ENCODE peak calls at places on chromosomes 12 and 14, in four cellular contexts. R, I, A and F are unnamed samples.

GRCh38 chr14:104557086-104557485 is 22.5 kb upstream of the C14orf180 start:
- DNase-seq in R (no peak), I (no peak), A (no peak), F (no peak)

GRCh38 chr14:87260460-87260859 is 732.5 kb downstream of the GALC start:
- DNase-seq in R (no peak), I (no peak), A (no peak), F (no peak)

GRCh38 chr14:67636361-67636919 is 16.7 kb downstream of the ARG2 start:
- DNase-seq in R (peak; percentile 69), I (peak; percentile 19), A (peak; percentile 8), F (no peak)

GRCh38 chr14:91968280-91968679 is 20.8 kb upstream of the FBLN5 start:
- DNase-seq in R (no peak), I (no peak), A (no peak), F (no peak)

GRCh38 chr12:121132601-121133481 is at the start of gene P2RX7:
- DNase-seq in R (peak; percentile 45), I (peak; percentile 52), A (peak; percentile 77), F (peak; percentile 72)

GRCh38 chr12:2376855-2377657 is 324.3 kb downstream of the CACNA1C start:
- DNase-seq in R (no peak), I (no peak), A (no peak), F (no peak)

GRCh38 chr12:25382311-25383106 is 131.8 kb upstream of the KRAS start:
- DNase-seq in R (no peak), I (no peak), A (no peak), F (no peak)

GRCh38 chr14:68084256-68084655 is 264.7 kb downstream of the RAD51B start:
- DNase-seq in R (no peak), I (peak; percentile 45), A (peak; percentile 29), F (no peak)

GRCh38 chr14:103828315-103828967 is 18.9 kb downstream of the PPP1R13B start:
- DNase-seq in R (no peak), I (peak; percentile 23), A (peak; percentile 74), F (no peak)

GRCh38 chr14:101380940-101381339 is 180.4 kb upstream of the DIO3 start:
- DNase-seq in R (no peak), I (no peak), A (no peak), F (no peak)

GRCh38 chr12:9615420-9616135 is 7.9 kb upstream of the KLRB1 start:
- DNase-seq in R (no peak), I (no peak), A (no peak), F (no peak)

GRCh38 chr12:64796205-64796845 is 28.1 kb upstream of the TBC1D30 start:
- DNase-seq in R (peak; percentile 73), I (peak; percentile 92), A (peak; percentile 93), F (peak; percentile 70)

GRCh38 chr12:68560823-68561422 is 49.8 kb upstream of the RAP1B start:
- DNase-seq in R (no peak), I (peak; percentile 27), A (no peak), F (no peak)

GRCh38 chr12:102950950-102951490 is 6.5 kb upstream of the ASCL1 start:
- DNase-seq in R (no peak), I (no peak), A (no peak), F (no peak)

GRCh38 chr12:7376196-7376595 is 67.8 kb downstream of the CD163L1 start:
- DNase-seq in R (no peak), I (peak; percentile 72), A (peak; percentile 40), F (no peak)

GRCh38 chr14:61183486-61183885 is 97.7 kb downstream of the TMEM30B start:
- DNase-seq in R (no peak), I (no peak), A (peak; percentile 94), F (no peak)

GRCh38 chr14:105196228-105196960 is 15.3 kb upstream of the NUDT14 start:
- DNase-seq in R (peak; percentile 36), I (no peak), A (peak; percentile 68), F (no peak)

GRCh38 chr12:85835810-85836715 is at the start of gene RASSF9:
- DNase-seq in R (no peak), I (peak; percentile 43), A (peak; percentile 84), F (no peak)

GRCh38 chr12:4379410-4379809 is at the start of gene FGF23:
- DNase-seq in R (peak; percentile 35), I (peak; percentile 41), A (peak; percentile 30), F (no peak)

GRCh38 chr14:90756755-90757345 is 59.4 kb downstream of the TTC7B start:
- DNase-seq in R (no peak), I (no peak), A (no peak), F (no peak)

GRCh38 chr12:47361389-47362031 is 281.8 kb upstream of the AMIGO2 start:
- DNase-seq in R (peak; percentile 72), I (no peak), A (no peak), F (peak; percentile 53)

GRCh38 chr12:16520328-16520727 is 85.6 kb downstream of the LMO3 start:
- DNase-seq in R (no peak), I (peak; percentile 30), A (no peak), F (no peak)

GRCh38 chr12:25904442-25904841 is 54.0 kb upstream of the RASSF8 start:
- DNase-seq in R (no peak), I (peak; percentile 39), A (no peak), F (no peak)

GRCh38 chr14:59688224-59689170 is 111.9 kb upstream of the CCDC175 start:
- DNase-seq in R (peak; percentile 14), I (peak; percentile 53), A (peak; percentile 44), F (peak; percentile 2)

GRCh38 chr14:75409425-75410205 is 18.2 kb upstream of the JDP2 start:
- DNase-seq in R (no peak), I (no peak), A (no peak), F (no peak)

GRCh38 chr12:40828593-40828990 is 136.4 kb downstream of the CNTN1 start:
- DNase-seq in R (no peak), I (no peak), A (no peak), F (no peak)

GRCh38 chr14:30988509-30988908 is 36.9 kb upstream of the AP4S1 start:
- DNase-seq in R (no peak), I (peak; percentile 61), A (peak; percentile 13), F (no peak)

GRCh38 chr12:12564911-12565310 is 2.2 kb upstream of the DUSP16 start:
- DNase-seq in R (no peak), I (no peak), A (no peak), F (no peak)

GRCh38 chr14:80518173-80518572 is 306.9 kb upstream of the DIO2 start:
- DNase-seq in R (no peak), I (no peak), A (no peak), F (no peak)

GRCh38 chr14:34300330-34300729 is 161.7 kb downstream of the SPTSSA start:
- DNase-seq in R (no peak), I (no peak), A (no peak), F (no peak)

GRCh38 chr12:81992461-81992860 is 233.3 kb upstream of the PPFIA2 start:
- DNase-seq in R (no peak), I (no peak), A (peak; percentile 1), F (no peak)

GRCh38 chr12:107511292-107511691 is 174.3 kb upstream of the PWP1 start:
- DNase-seq in R (no peak), I (peak; percentile 38), A (no peak), F (no peak)

GRCh38 chr14:102096569-102097188 is 9.8 kb upstream of the HSP90AA1 start:
- DNase-seq in R (peak; percentile 67), I (peak; percentile 74), A (peak; percentile 79), F (no peak)

GRCh38 chr12:47777741-47778558 is 4.9 kb downstream of the SLC48A1 start:
- DNase-seq in R (peak; percentile 75), I (no peak), A (no peak), F (no peak)

GRCh38 chr14:57209561-57209960 is 59.1 kb downstream of the EXOC5 start:
- DNase-seq in R (no peak), I (peak; percentile 73), A (no peak), F (no peak)

GRCh38 chr12:122064780-122065588 is 13.6 kb upstream of the MLXIP start:
- DNase-seq in R (peak; percentile 83), I (peak; percentile 86), A (peak; percentile 69), F (no peak)

GRCh38 chr14:69587389-69587788 is 12.7 kb upstream of the CCDC177 start:
- DNase-seq in R (no peak), I (no peak), A (no peak), F (no peak)

GRCh38 chr14:69595336-69595735 is 16.1 kb upstream of the SUSD6 start:
- DNase-seq in R (no peak), I (no peak), A (no peak), F (no peak)

DNA sequence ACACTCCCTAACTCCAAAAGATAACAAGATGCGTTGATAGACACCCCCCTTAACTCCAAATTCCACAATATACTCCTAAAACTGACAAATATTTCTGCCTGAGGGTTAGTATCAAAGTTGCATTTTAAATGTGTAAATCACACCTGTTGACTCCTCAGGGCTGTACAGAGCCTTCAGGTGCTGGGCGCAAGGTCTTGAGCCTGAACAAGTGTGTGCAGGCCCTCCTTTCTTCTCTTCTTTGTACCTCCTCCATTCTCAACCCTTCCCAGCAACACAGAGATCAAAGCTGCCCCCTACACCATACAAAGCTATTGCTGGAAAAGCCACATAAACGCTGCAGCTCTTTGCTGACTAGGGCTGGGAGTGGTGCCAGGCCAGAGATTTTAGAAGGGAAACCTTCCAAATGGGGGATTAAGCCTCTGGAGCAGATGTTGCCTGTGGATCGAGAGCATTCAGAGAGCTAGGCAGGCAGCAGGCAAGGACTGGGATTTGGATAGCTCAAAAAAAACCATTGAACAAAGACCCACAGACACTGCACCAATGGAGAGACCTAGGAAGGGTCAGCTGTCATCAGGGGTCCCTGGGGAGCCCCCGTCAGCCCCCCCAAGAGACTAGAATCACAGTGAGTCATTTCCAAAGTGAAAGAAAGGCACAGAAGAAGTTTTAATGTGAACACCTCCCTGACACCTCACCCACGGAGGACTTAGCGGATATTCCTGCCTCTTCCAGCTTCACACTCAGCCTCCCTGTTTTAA is 18.3 kb upstream of the SUSD6 start:
- DNase-seq in R (no peak), I (peak; percentile 69), A (no peak), F (no peak)
- H2AFZ ChIP-seq in R (no peak overlapping the region), I (no peak overlapping the region), A (no peak overlapping the region), F (peak overlapping the region; percentile 39)

GRCh38 chr12:91502208-91502607 is 319.6 kb upstream of the DCN start:
- DNase-seq in R (no peak), I (no peak), A (no peak), F (no peak)
- H3K9me1 ChIP-seq in R (no peaks in the 10 kb centered on the region), I (no peaks in the 10 kb centered on the region), A (no peaks in the 10 kb centered on the region), F (no peaks in the 10 kb centered on the region)

GRCh38 chr12:101459642-101460346 is 15.3 kb upstream of the SPIC start:
- DNase-seq in R (peak; percentile 21), I (peak; percentile 39), A (no peak), F (no peak)
- H2AFZ ChIP-seq in R (no peak overlapping the region), I (no peak overlapping the region), A (no peak overlapping the region), F (no peak overlapping the region)

DNA sequence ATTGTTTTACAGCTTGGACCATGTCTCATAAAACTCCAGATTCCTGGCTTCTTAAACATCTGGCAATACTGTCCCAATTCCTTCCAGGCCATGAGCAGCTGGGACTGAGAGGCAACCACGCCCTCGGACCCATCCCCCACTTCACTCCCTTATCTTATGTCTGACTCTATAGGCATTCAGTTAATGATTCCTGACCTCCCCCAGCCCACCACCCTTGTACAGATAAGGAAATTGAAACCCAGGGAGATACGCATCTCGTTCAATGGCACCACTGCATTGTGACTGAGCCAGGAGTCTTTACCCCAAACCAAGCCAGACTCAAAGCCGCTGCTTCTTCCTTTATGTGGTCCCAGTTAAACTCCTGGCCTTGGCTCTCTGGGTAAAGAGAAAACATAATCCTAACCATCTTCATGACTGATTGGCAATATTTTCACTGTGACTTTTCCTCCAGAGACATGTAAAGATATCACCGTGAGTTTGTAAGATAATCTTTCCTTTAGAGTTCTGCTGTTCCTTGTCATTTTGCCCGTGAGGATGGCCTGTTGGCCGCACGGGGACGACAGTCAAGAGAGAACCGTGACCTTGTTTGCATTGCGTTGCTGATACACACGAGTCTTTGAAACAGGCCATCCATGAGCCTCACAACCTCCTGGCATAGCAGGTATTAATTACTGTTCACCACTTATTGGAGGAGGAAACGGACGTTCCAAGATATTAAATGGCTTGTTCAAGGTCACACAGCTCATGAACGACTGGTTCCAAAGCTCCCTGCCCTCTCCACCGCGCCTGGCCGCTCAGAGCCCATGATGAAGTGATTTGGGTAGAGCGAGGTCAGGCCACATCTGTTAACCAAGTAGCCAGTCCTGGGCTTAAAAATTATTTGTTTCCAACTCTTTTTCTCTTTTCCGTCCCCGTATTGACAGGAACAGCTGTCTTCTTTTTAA is 39.4 kb downstream of the MAP1LC3B2 start:
- DNase-seq in R (peak; percentile 68), I (no peak), A (no peak), F (no peak)
- H3K9me1 ChIP-seq in R (no peaks in the 10 kb centered on the region), I (peaks cover 12% of the 10 kb centered on the region), A (no peaks in the 10 kb centered on the region), F (no peaks in the 10 kb centered on the region)